ENCODE peak calls at places on chromosomes 12 and 14, in four cellular contexts. One of them, this sample, is unnamed.
A peak's percentile ranks its signal among the peaks of the same experiment; 100 is the strongest.

GRCh38 chr14:75264036-75264435 is 14.6 kb upstream of the FOS start:
- DNase-seq in K562: no peak
- DNase-seq in HCT116: no peak
- DNase-seq in HepG2: no peak
- DNase-seq in this sample: no peak

GRCh38 chr12:110917467-110917866 is 2.9 kb downstream of the MYL2 start:
- DNase-seq in HepG2: peak; percentile 35
- DNase-seq in HCT116: peak; percentile 71
- DNase-seq in K562: no peak
- DNase-seq in this sample: no peak

GRCh38 chr12:4540170-4540569 is 1.5 kb downstream of the RAD51AP1 start:
- DNase-seq in HCT116: no peak
- DNase-seq in HepG2: no peak
- DNase-seq in K562: no peak
- DNase-seq in this sample: no peak

GRCh38 chr12:2970744-2971143 is 11.5 kb downstream of the TEAD4 start:
- DNase-seq in HCT116: no peak
- DNase-seq in K562: no peak
- DNase-seq in HepG2: no peak
- DNase-seq in this sample: no peak

GRCh38 chr12:57551637-57552305 is 1.9 kb downstream of the KIF5A start:
- DNase-seq in K562: no peak
- DNase-seq in HepG2: no peak
- DNase-seq in HCT116: no peak
- DNase-seq in this sample: no peak

GRCh38 chr12:11496157-11496851 is 100.9 kb upstream of the PRB2 start:
- DNase-seq in HepG2: no peak
- DNase-seq in HCT116: no peak
- DNase-seq in K562: peak; percentile 40
- DNase-seq in this sample: no peak

GRCh38 chr12:96327889-96328288 is 72.3 kb downstream of the CDK17 start:
- DNase-seq in K562: no peak
- DNase-seq in HepG2: no peak
- DNase-seq in HCT116: no peak
- DNase-seq in this sample: no peak

GRCh38 chr14:89801128-89801527 is 153.4 kb downstream of the EFCAB11 start:
- DNase-seq in HepG2: no peak
- DNase-seq in K562: no peak
- DNase-seq in HCT116: no peak
- DNase-seq in this sample: no peak

GRCh38 chr12:40106655-40107054 is 774 bp upstream of the SLC2A13 start:
- DNase-seq in HCT116: no peak
- DNase-seq in HepG2: no peak
- DNase-seq in K562: no peak
- DNase-seq in this sample: no peak

DNA sequence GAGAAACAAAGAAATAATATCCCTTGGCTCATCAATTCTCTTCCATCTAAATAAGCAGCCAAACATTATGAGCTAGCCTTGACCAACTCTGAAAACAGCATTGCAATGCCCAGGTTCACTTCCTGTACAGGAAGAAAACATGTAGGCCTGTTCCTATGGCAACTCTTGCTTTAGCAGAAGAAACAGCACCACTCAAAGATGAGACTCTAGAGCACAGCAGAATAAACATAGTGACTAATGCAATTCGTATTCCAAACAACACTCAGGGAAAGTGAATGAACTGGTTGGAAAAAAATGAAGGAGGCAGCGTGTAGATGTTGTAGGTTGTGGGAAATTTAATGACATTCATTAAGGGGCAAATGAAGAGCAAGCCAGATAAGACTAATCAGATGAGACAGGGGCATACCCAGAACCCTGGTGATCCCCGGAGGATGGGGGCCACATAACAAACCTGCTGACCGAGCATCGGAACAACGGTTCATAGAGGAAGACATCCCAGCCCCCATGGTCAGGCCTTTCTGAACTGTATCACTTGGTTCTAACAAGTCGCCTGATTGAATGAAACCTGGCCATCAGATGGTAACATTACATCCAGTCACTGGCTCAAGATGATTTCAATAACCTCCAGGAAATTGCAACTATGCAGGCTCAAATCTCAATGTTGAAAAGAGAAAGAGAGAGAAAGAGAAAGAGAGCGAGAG is 9.0 kb downstream of the ARHGDIB start:
- DNase-seq in K562: no peak
- DNase-seq in HCT116: peak; percentile 48
- DNase-seq in HepG2: peak; percentile 42
- DNase-seq in this sample: no peak
- TF ChIP-seq TCF7L2 in K562: no peak
- TF ChIP-seq TCF7L2 in HCT116: no peak
- TF ChIP-seq TCF7L2 in HepG2: no peak
- TF ChIP-seq TCF7L2 in this sample: no peak

GRCh38 chr14:64501326-64502171 is 2.1 kb downstream of the ZBTB25 start:
- DNase-seq in HCT116: no peak
- DNase-seq in HepG2: peak; percentile 55
- DNase-seq in K562: no peak
- DNase-seq in this sample: no peak
- TF ChIP-seq SIN3A in HCT116: no peak
- TF ChIP-seq SIN3A in HepG2: no peak
- TF ChIP-seq SIN3A in K562: no peak
- TF ChIP-seq SIN3A in this sample: no peak

GRCh38 chr12:53966070-53966384 is 6.9 kb upstream of the HOXC11 start:
- DNase-seq in HepG2: no peak
- DNase-seq in K562: no peak
- DNase-seq in HCT116: no peak
- DNase-seq in this sample: no peak
- H3K4me3 ChIP-seq in HepG2: no peak overlapping the region
- H3K4me3 ChIP-seq in K562: no peak overlapping the region
- H3K4me3 ChIP-seq in HCT116: no peak overlapping the region
- H3K4me3 ChIP-seq in this sample: no peak overlapping the region

GRCh38 chr14:91108941-91109611 is 4.8 kb upstream of the DGLUCY start:
- DNase-seq in HCT116: no peak
- DNase-seq in K562: no peak
- DNase-seq in HepG2: no peak
- DNase-seq in this sample: no peak
- TF ChIP-seq TCF7L2 in HCT116: no peak
- TF ChIP-seq TCF7L2 in K562: no peak
- TF ChIP-seq TCF7L2 in HepG2: no peak
- TF ChIP-seq TCF7L2 in this sample: no peak

DNA sequence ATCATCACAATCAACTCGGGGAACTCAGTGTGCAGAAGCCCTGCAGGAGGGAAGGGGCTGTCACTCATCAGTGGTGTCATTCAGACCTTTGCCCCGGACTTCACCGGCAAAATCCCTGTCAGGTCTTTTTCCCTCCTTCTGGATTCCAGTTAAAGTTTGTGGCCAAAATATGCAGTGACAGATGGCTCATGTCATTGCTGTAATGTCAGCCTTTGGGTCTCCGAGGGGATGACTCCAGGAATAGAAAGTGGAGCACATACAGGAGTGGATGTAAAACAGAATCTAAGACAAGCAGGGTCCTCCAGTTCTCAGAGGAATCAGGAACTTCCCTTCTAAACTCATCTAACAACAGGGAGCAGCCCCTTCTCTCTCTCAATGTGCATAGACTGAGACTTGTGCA is 130.3 kb upstream of the RASSF8 start:
- DNase-seq in HepG2: no peak
- DNase-seq in HCT116: no peak
- DNase-seq in K562: no peak
- DNase-seq in this sample: no peak
- TF ChIP-seq SIN3A in HepG2: no peak
- TF ChIP-seq SIN3A in HCT116: no peak
- TF ChIP-seq SIN3A in K562: no peak
- TF ChIP-seq SIN3A in this sample: no peak

DNA sequence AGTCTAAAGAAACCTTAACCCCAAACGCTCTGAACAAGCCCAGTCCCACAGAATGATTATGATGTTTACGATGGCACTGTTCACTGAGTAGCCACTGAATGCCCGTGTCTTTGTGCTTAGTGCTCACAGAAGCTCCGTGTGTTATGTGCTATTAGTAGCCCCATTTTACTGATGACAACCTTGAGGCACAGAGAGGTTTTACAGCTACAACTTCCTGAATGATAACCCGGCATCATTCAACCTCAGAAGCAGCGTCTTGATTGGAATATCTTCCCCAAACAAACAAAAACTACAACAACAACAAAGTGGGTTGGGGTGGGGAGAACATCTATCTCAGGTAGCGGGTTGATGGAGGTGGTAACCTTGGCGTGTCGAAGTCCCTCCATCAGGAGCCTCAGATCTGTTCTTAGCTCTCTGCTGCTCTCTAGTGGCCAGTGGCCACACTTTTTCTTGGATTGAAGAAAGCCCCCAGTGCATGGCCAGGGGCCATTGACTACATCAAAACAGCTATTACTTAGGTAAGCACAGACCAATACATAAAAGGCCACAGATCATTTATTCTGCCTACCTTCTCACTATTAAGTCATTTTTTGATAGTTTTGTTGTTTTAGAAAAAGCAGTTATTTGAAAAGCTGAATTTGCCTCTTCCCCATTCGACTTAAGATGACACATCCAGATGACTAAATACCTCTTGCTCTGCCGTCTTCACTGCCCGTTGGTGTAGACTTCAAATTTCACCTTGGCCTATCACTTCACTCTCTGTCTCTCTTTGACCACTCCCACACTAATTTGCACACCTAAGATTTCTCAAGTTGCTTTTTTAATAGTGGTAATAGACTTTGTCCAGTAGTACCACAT is 376.9 kb downstream of the GALC start:
- DNase-seq in HCT116: peak; percentile 0
- DNase-seq in K562: peak; percentile 52
- DNase-seq in HepG2: peak; percentile 44
- DNase-seq in this sample: peak; percentile 25
- H3K4me3 ChIP-seq in HCT116: no peak overlapping the region
- H3K4me3 ChIP-seq in K562: no peak overlapping the region
- H3K4me3 ChIP-seq in HepG2: no peak overlapping the region
- H3K4me3 ChIP-seq in this sample: no peak overlapping the region

GRCh38 chr12:53101266-53101665 is 2.0 kb upstream of the SOAT2 start:
- DNase-seq in K562: peak; percentile 0
- DNase-seq in HCT116: no peak
- DNase-seq in HepG2: no peak
- DNase-seq in this sample: no peak
- TF ChIP-seq TCF7L2 in K562: no peak
- TF ChIP-seq TCF7L2 in HCT116: no peak
- TF ChIP-seq TCF7L2 in HepG2: no peak
- TF ChIP-seq TCF7L2 in this sample: no peak